ENCODE peak calls at places on chromosome 20, in six cellular contexts. One of them, this sample, is unnamed.

GRCh38 chr20:39289316-39289715 is 327.2 kb downstream of the DHX35 start:
- DNase-seq in HEK293T: no peak
- DNase-seq in A549: no peak
- DNase-seq in GM03348: no peak
- DNase-seq in hypothalamus: no peak
- DNase-seq in epithelial cell of prostate: no peak
- DNase-seq in this sample: no peak

GRCh38 chr20:24968278-24968677 is 19.2 kb downstream of the CST7 start:
- DNase-seq in HEK293T: no peak
- DNase-seq in A549: no peak
- DNase-seq in GM03348: no peak
- DNase-seq in hypothalamus: no peak
- DNase-seq in epithelial cell of prostate: no peak
- DNase-seq in this sample: no peak

GRCh38 chr20:41697861-41698559 is 79.8 kb upstream of the CHD6 start:
- DNase-seq in HEK293T: peak
- DNase-seq in A549: no peak
- DNase-seq in GM03348: peak
- DNase-seq in hypothalamus: no peak
- DNase-seq in epithelial cell of prostate: no peak
- DNase-seq in this sample: no peak

GRCh38 chr20:33914871-33915270 is 78.8 kb upstream of the RALY start:
- DNase-seq in HEK293T: no peak
- DNase-seq in A549: peak
- DNase-seq in GM03348: no peak
- DNase-seq in hypothalamus: no peak
- DNase-seq in epithelial cell of prostate: peak
- DNase-seq in this sample: no peak

GRCh38 chr20:56870271-56870670 is 241.2 kb downstream of the TFAP2C start:
- DNase-seq in HEK293T: no peak
- DNase-seq in A549: no peak
- DNase-seq in GM03348: no peak
- DNase-seq in hypothalamus: no peak
- DNase-seq in epithelial cell of prostate: no peak
- DNase-seq in this sample: no peak

GRCh38 chr20:46981184-46981583 is 86.5 kb downstream of the EYA2 start:
- DNase-seq in HEK293T: no peak
- DNase-seq in A549: no peak
- DNase-seq in GM03348: no peak
- DNase-seq in hypothalamus: no peak
- DNase-seq in epithelial cell of prostate: no peak
- DNase-seq in this sample: no peak

GRCh38 chr20:11041396-11041795 is 367.6 kb upstream of the JAG1 start:
- DNase-seq in HEK293T: no peak
- DNase-seq in A549: no peak
- DNase-seq in GM03348: no peak
- DNase-seq in hypothalamus: no peak
- DNase-seq in epithelial cell of prostate: peak
- DNase-seq in this sample: no peak

GRCh38 chr20:11970243-11970836 is 52.6 kb downstream of the BTBD3 start:
- DNase-seq in HEK293T: no peak
- DNase-seq in A549: no peak
- DNase-seq in GM03348: no peak
- DNase-seq in hypothalamus: no peak
- DNase-seq in epithelial cell of prostate: no peak
- DNase-seq in this sample: no peak

GRCh38 chr20:17315491-17316231 is 88.8 kb downstream of the PCSK2 start:
- DNase-seq in HEK293T: no peak
- DNase-seq in A549: no peak
- DNase-seq in GM03348: no peak
- DNase-seq in hypothalamus: no peak
- DNase-seq in epithelial cell of prostate: no peak
- DNase-seq in this sample: no peak

GRCh38 chr20:48825551-48825885 is 2.3 kb downstream of the PREX1 start:
- DNase-seq in HEK293T: no peak
- DNase-seq in A549: no peak
- DNase-seq in GM03348: no peak
- DNase-seq in hypothalamus: no peak
- DNase-seq in epithelial cell of prostate: no peak
- DNase-seq in this sample: no peak

GRCh38 chr20:24627291-24627690 is 157.9 kb downstream of the SYNDIG1 start:
- DNase-seq in HEK293T: no peak
- DNase-seq in A549: no peak
- DNase-seq in GM03348: no peak
- DNase-seq in hypothalamus: no peak
- DNase-seq in epithelial cell of prostate: no peak
- DNase-seq in this sample: no peak

GRCh38 chr20:44057698-44058675 is 129.0 kb downstream of the JPH2 start:
- DNase-seq in HEK293T: no peak
- DNase-seq in A549: no peak
- DNase-seq in GM03348: no peak
- DNase-seq in hypothalamus: no peak
- DNase-seq in epithelial cell of prostate: no peak
- DNase-seq in this sample: no peak

GRCh38 chr20:35264755-35265154 is 13.2 kb downstream of the MMP24OS start:
- DNase-seq in HEK293T: no peak
- DNase-seq in A549: peak
- DNase-seq in GM03348: no peak
- DNase-seq in hypothalamus: no peak
- DNase-seq in epithelial cell of prostate: no peak
- DNase-seq in this sample: no peak

GRCh38 chr20:3923818-3924217 is 34.6 kb downstream of the PANK2 start:
- DNase-seq in HEK293T: no peak
- DNase-seq in A549: no peak
- DNase-seq in GM03348: peak
- DNase-seq in hypothalamus: no peak
- DNase-seq in epithelial cell of prostate: no peak
- DNase-seq in this sample: no peak

GRCh38 chr20:31751126-31751525 is 12.0 kb downstream of the TPX2 start:
- DNase-seq in HEK293T: no peak
- DNase-seq in A549: no peak
- DNase-seq in GM03348: peak
- DNase-seq in hypothalamus: no peak
- DNase-seq in epithelial cell of prostate: no peak
- DNase-seq in this sample: no peak

GRCh38 chr20:4533734-4534133 is 188.0 kb upstream of the PRND start:
- DNase-seq in HEK293T: no peak
- DNase-seq in A549: no peak
- DNase-seq in GM03348: no peak
- DNase-seq in hypothalamus: no peak
- DNase-seq in epithelial cell of prostate: no peak
- DNase-seq in this sample: no peak

GRCh38 chr20:59235226-59235625 is 65.2 kb upstream of the EDN3 start:
- DNase-seq in HEK293T: no peak
- DNase-seq in A549: no peak
- DNase-seq in GM03348: no peak
- DNase-seq in hypothalamus: no peak
- DNase-seq in epithelial cell of prostate: no peak
- DNase-seq in this sample: no peak

GRCh38 chr20:45407067-45407745 is 883 bp upstream of the DBNDD2 start:
- DNase-seq in HEK293T: peak
- DNase-seq in A549: no peak
- DNase-seq in GM03348: peak
- DNase-seq in hypothalamus: peak
- DNase-seq in epithelial cell of prostate: no peak
- DNase-seq in this sample: peak

GRCh38 chr20:63920226-63920625 is 25.3 kb downstream of the DNAJC5 start:
- DNase-seq in HEK293T: no peak
- DNase-seq in A549: no peak
- DNase-seq in GM03348: no peak
- DNase-seq in hypothalamus: no peak
- DNase-seq in epithelial cell of prostate: no peak
- DNase-seq in this sample: no peak

GRCh38 chr20:38764563-38765355 is 16.5 kb downstream of the ACTR5 start:
- DNase-seq in HEK293T: no peak
- DNase-seq in A549: peak
- DNase-seq in GM03348: peak
- DNase-seq in hypothalamus: no peak
- DNase-seq in epithelial cell of prostate: peak
- DNase-seq in this sample: no peak

GRCh38 chr20:19254956-19255355 is 42.5 kb downstream of the SLC24A3 start:
- DNase-seq in HEK293T: no peak
- DNase-seq in A549: no peak
- DNase-seq in GM03348: no peak
- DNase-seq in hypothalamus: no peak
- DNase-seq in epithelial cell of prostate: no peak
- DNase-seq in this sample: no peak

GRCh38 chr20:62404761-62405107 is 2.4 kb downstream of the CABLES2 start:
- DNase-seq in HEK293T: no peak
- DNase-seq in A549: no peak
- DNase-seq in GM03348: no peak
- DNase-seq in hypothalamus: no peak
- DNase-seq in epithelial cell of prostate: no peak
- DNase-seq in this sample: no peak

GRCh38 chr20:58389324-58389967 is 417 bp downstream of the VAPB start:
- DNase-seq in HEK293T: peak
- DNase-seq in A549: no peak
- DNase-seq in GM03348: peak
- DNase-seq in hypothalamus: no peak
- DNase-seq in epithelial cell of prostate: no peak
- DNase-seq in this sample: no peak

GRCh38 chr20:45341939-45342862 is 6.0 kb downstream of the SDC4 start:
- DNase-seq in HEK293T: peak
- DNase-seq in A549: no peak
- DNase-seq in GM03348: no peak
- DNase-seq in hypothalamus: peak
- DNase-seq in epithelial cell of prostate: no peak
- DNase-seq in this sample: peak

GRCh38 chr20:39479196-39479810 is 517.2 kb downstream of the DHX35 start:
- DNase-seq in HEK293T: no peak
- DNase-seq in A549: no peak
- DNase-seq in GM03348: no peak
- DNase-seq in hypothalamus: no peak
- DNase-seq in epithelial cell of prostate: no peak
- DNase-seq in this sample: no peak

GRCh38 chr20:58065508-58066361 is 162.7 kb downstream of the ANKRD60 start:
- DNase-seq in HEK293T: no peak
- DNase-seq in A549: no peak
- DNase-seq in GM03348: peak
- DNase-seq in hypothalamus: no peak
- DNase-seq in epithelial cell of prostate: peak
- DNase-seq in this sample: no peak

GRCh38 chr20:17499041-17499440 is 32.1 kb downstream of the BFSP1 start:
- DNase-seq in HEK293T: no peak
- DNase-seq in A549: no peak
- DNase-seq in GM03348: no peak
- DNase-seq in hypothalamus: no peak
- DNase-seq in epithelial cell of prostate: peak
- DNase-seq in this sample: no peak

GRCh38 chr20:50462093-50462685 is 48.0 kb upstream of the PTPN1 start:
- DNase-seq in HEK293T: no peak
- DNase-seq in A549: no peak
- DNase-seq in GM03348: peak
- DNase-seq in hypothalamus: no peak
- DNase-seq in epithelial cell of prostate: no peak
- DNase-seq in this sample: no peak

GRCh38 chr20:40705413-40705812 is 16.4 kb upstream of the MAFB start:
- DNase-seq in HEK293T: no peak
- DNase-seq in A549: no peak
- DNase-seq in GM03348: no peak
- DNase-seq in hypothalamus: no peak
- DNase-seq in epithelial cell of prostate: no peak
- DNase-seq in this sample: no peak

GRCh38 chr20:5863040-5863811 is 87.1 kb downstream of the TRMT6 start:
- DNase-seq in HEK293T: no peak
- DNase-seq in A549: no peak
- DNase-seq in GM03348: peak
- DNase-seq in hypothalamus: no peak
- DNase-seq in epithelial cell of prostate: no peak
- DNase-seq in this sample: no peak

GRCh38 chr20:9081423-9081966 is 12.6 kb downstream of the PLCB4 start:
- DNase-seq in HEK293T: no peak
- DNase-seq in A549: no peak
- DNase-seq in GM03348: peak
- DNase-seq in hypothalamus: no peak
- DNase-seq in epithelial cell of prostate: no peak
- DNase-seq in this sample: no peak

GRCh38 chr20:63653041-63653973 is at the start of gene STMN3:
- DNase-seq in HEK293T: peak
- DNase-seq in A549: peak
- DNase-seq in GM03348: peak
- DNase-seq in hypothalamus: peak
- DNase-seq in epithelial cell of prostate: no peak
- DNase-seq in this sample: peak

GRCh38 chr20:2168946-2169345 is 67.3 kb downstream of the STK35 start:
- DNase-seq in HEK293T: no peak
- DNase-seq in A549: no peak
- DNase-seq in GM03348: no peak
- DNase-seq in hypothalamus: no peak
- DNase-seq in epithelial cell of prostate: no peak
- DNase-seq in this sample: no peak

GRCh38 chr20:17884318-17885003 is 84.1 kb downstream of the SNX5 start:
- DNase-seq in HEK293T: no peak
- DNase-seq in A549: no peak
- DNase-seq in GM03348: no peak
- DNase-seq in hypothalamus: no peak
- DNase-seq in epithelial cell of prostate: no peak
- DNase-seq in this sample: no peak